ENCODE peak calls at places on chromosomes 13 and 19, in four cellular contexts. H is right atrium auricular region, R is uterus, W is HCT116. Q is an unnamed sample.

GRCh38 chr13:90414691-90415596 is 932.5 kb upstream of the MIR17HG start:
- DNase-seq in H (no peak), R (no peak), W (peak), Q (no peak)

GRCh38 chr13:112885782-112886268 is 83.2 kb upstream of the MCF2L start:
- DNase-seq in H (peak), R (peak), W (peak), Q (peak)

GRCh38 chr13:43986395-43986794 is 106.7 kb downstream of the LACC1 start:
- DNase-seq in H (no peak), R (no peak), W (no peak), Q (no peak)

GRCh38 chr19:2804156-2805004 is 15.3 kb upstream of the ZNF554 start:
- DNase-seq in H (no peak), R (no peak), W (no peak), Q (peak)

GRCh38 chr19:52585604-52586003 is 15.5 kb downstream of the ZNF701 start:
- DNase-seq in H (no peak), R (no peak), W (no peak), Q (no peak)

GRCh38 chr19:13013649-13014048 is 18.4 kb downstream of the NFIX start:
- DNase-seq in H (no peak), R (no peak), W (no peak), Q (no peak)

GRCh38 chr13:114110091-114110829 is 22.2 kb downstream of the RASA3 start:
- DNase-seq in H (peak), R (peak), W (no peak), Q (no peak)

GRCh38 chr19:35566738-35567137 is 3.3 kb upstream of the ATP4A start:
- DNase-seq in H (no peak), R (no peak), W (no peak), Q (no peak)

GRCh38 chr19:35161434-35161743 is 6.9 kb downstream of the FXYD5 start:
- DNase-seq in H (no peak), R (no peak), W (no peak), Q (no peak)

GRCh38 chr13:41588899-41589298 is 131.5 kb downstream of the RGCC start:
- DNase-seq in H (no peak), R (no peak), W (peak), Q (no peak)

GRCh38 chr19:6135367-6135766 is at the start of gene ACSBG2:
- DNase-seq in H (no peak), R (no peak), W (no peak), Q (no peak)

GRCh38 chr13:48975926-48976676 is 389 bp downstream of the FNDC3A start:
- DNase-seq in H (peak), R (peak), W (peak), Q (peak)

GRCh38 chr13:48976677-48977625 is 1.2 kb downstream of the FNDC3A start:
- DNase-seq in H (peak), R (no peak), W (no peak), Q (no peak)

GRCh38 chr13:48977973-48978372 is 2.3 kb downstream of the FNDC3A start:
- DNase-seq in H (no peak), R (no peak), W (no peak), Q (no peak)

GRCh38 chr13:48973845-48974431 is 1.8 kb upstream of the FNDC3A start:
- DNase-seq in H (no peak), R (no peak), W (no peak), Q (no peak)

GRCh38 chr13:48975101-48975925 is at the start of gene FNDC3A:
- DNase-seq in H (peak), R (peak), W (peak), Q (peak)
- TF ChIP-seq CTCF in H (no peak), R (peak), W (no peak), Q (no peak)

DNA sequence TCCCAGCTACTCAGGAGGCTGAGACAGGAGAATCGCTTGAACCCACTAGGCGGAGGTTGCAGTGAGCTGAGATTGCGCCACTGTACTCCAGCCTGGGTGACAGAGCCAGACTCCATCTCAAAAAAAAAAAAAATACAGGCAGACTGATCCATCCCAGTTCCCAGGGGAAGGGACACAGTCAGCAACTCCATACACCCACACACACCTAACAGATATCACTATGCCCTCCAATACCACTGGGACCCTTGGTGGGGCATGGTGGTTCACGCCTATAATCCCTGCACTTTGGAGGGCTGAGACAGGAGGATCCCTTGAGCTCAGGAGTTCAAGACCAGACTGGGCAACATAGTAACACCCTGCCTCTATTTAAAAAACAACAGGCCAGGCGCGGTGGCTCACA is 2.6 kb downstream of the DPF1 start:
- DNase-seq in H (no peak), R (no peak), W (no peak), Q (no peak)
- TF ChIP-seq CTCF in H (no peak), R (no peak), W (no peak), Q (no peak)

GRCh38 chr13:33761744-33762143 is 56.2 kb upstream of the RFC3 start:
- DNase-seq in H (no peak), R (no peak), W (peak), Q (no peak)
- TF ChIP-seq CTCF in H (no peak), R (no peak), W (peak), Q (peak)

GRCh38 chr13:104571890-104572229 is 1505.6 kb upstream of the SLC10A2 start:
- DNase-seq in H (no peak), R (no peak), W (no peak), Q (no peak)
- TF ChIP-seq CTCF in H (no peak), R (no peak), W (no peak), Q (no peak)